ENCODE peak calls at places on chromosomes 5 and 9, in eight cellular contexts. L, G, P, T, K, A, M and E are unnamed samples.

GRCh38 chr9:29332789-29333188 is 1759.5 kb upstream of the C9orf72 start:
- DNase-seq in G (no peak), A (no peak), P (peak; percentile 53), M (peak; percentile 4), L (no peak), T (no peak), K (no peak), E (peak; percentile 5)

GRCh38 chr5:137604348-137605095 is 105.4 kb upstream of the SPOCK1 start:
- DNase-seq in K (no peak), M (no peak), P (no peak), A (no peak), T (no peak), L (no peak), G (no peak), E (peak; percentile 56)

GRCh38 chr9:5630038-5630507 is 1.2 kb downstream of the RIC1 start:
- DNase-seq in A (no peak), G (no peak), L (no peak), M (peak; percentile 18), K (no peak), T (no peak), P (peak; percentile 28), E (no peak)

GRCh38 chr9:20722221-20722620 is 38.2 kb downstream of the FOCAD start:
- DNase-seq in G (no peak), M (no peak), K (no peak), T (no peak), L (no peak), P (no peak), A (no peak), E (no peak)

GRCh38 chr5:150946351-150946905 is 41.6 kb upstream of the ZNF300 start:
- DNase-seq in A (no peak), T (no peak), G (peak; percentile 58), M (no peak), K (peak; percentile 71), P (peak; percentile 78), L (no peak), E (peak; percentile 83)

GRCh38 chr9:92245005-92245797 is 48.3 kb downstream of the IARS1 start:
- DNase-seq in P (peak; percentile 70), K (no peak), M (peak; percentile 23), T (no peak), L (no peak), A (no peak), G (no peak), E (no peak)

GRCh38 chr5:98187945-98188344 is 585.5 kb upstream of the RGMB start:
- DNase-seq in G (no peak), K (no peak), M (no peak), L (no peak), A (no peak), T (no peak), P (no peak), E (no peak)

GRCh38 chr5:121350493-121350892 is 501.2 kb upstream of the FTMT start:
- DNase-seq in K (peak; percentile 9), G (no peak), T (no peak), M (no peak), P (no peak), L (no peak), A (no peak), E (no peak)

GRCh38 chr5:20229286-20230005 is 241.4 kb upstream of the CDH18 start:
- DNase-seq in A (no peak), M (no peak), K (no peak), P (no peak), G (no peak), L (no peak), T (no peak), E (no peak)

GRCh38 chr9:35517552-35518211 is 27.8 kb downstream of the RUSC2 start:
- DNase-seq in L (no peak), M (no peak), P (no peak), A (no peak), G (no peak), K (no peak), T (no peak), E (no peak)

GRCh38 chr9:129613520-129614175 is 7.3 kb downstream of the C9orf50 start:
- DNase-seq in M (no peak), L (no peak), A (no peak), P (no peak), K (no peak), G (no peak), T (no peak), E (no peak)

GRCh38 chr5:95818181-95819147 is 4.1 kb downstream of the GLRX start:
- DNase-seq in M (no peak), G (no peak), K (no peak), T (no peak), P (no peak), L (no peak), A (no peak), E (no peak)

GRCh38 chr9:123368023-123368422 is 12.0 kb downstream of the CRB2 start:
- DNase-seq in M (peak; percentile 45), G (no peak), T (no peak), K (no peak), P (no peak), L (no peak), A (no peak), E (no peak)

GRCh38 chr9:123131258-123131657 is 97.8 kb downstream of the GPR21 start:
- DNase-seq in K (peak; percentile 67), M (peak; percentile 27), L (no peak), T (no peak), P (peak; percentile 69), A (no peak), G (no peak), E (peak; percentile 41)

GRCh38 chr9:71646131-71646530 is 122.2 kb downstream of the CEMIP2 start:
- DNase-seq in P (no peak), G (no peak), M (no peak), T (no peak), K (no peak), A (no peak), L (no peak), E (no peak)

GRCh38 chr9:96299823-96300222 is 2.2 kb downstream of the HSD17B3 start:
- DNase-seq in K (no peak), M (peak; percentile 43), A (no peak), L (no peak), T (no peak), G (no peak), P (peak; percentile 2), E (peak; percentile 20)

GRCh38 chr5:172280937-172281336 is 2.6 kb downstream of the UBTD2 start:
- DNase-seq in G (no peak), M (no peak), T (no peak), P (peak; percentile 17), A (no peak), K (no peak), L (no peak), E (no peak)

GRCh38 chr5:75366787-75367186 is 29.8 kb downstream of the HMGCR start:
- DNase-seq in P (no peak), L (no peak), K (no peak), A (no peak), M (no peak), T (no peak), G (no peak), E (no peak)

GRCh38 chr5:108727154-108727638 is 20.5 kb upstream of the FER start:
- DNase-seq in T (no peak), K (no peak), P (no peak), G (peak; percentile 57), M (no peak), L (no peak), A (no peak), E (no peak)

GRCh38 chr5:180823938-180824629 is 21.5 kb upstream of the MGAT1 start:
- DNase-seq in G (no peak), T (no peak), A (no peak), M (no peak), L (no peak), P (no peak), K (no peak), E (no peak)

GRCh38 chr9:818958-819357 is 22.5 kb upstream of the DMRT1 start:
- DNase-seq in A (no peak), L (no peak), P (no peak), G (no peak), T (no peak), M (no peak), K (no peak), E (no peak)

GRCh38 chr5:8491254-8491653 is 622.3 kb downstream of the MTRR start:
- DNase-seq in T (no peak), G (no peak), A (no peak), L (no peak), P (peak; percentile 7), M (no peak), K (no peak), E (no peak)

GRCh38 chr9:124618476-124618875 is 111.3 kb upstream of the NR5A1 start:
- DNase-seq in P (no peak), M (no peak), A (no peak), L (no peak), K (no peak), T (no peak), G (no peak), E (no peak)

GRCh38 chr9:19371942-19372341 is 8.1 kb downstream of the RPS6 start:
- DNase-seq in A (no peak), K (no peak), T (no peak), L (no peak), M (no peak), P (no peak), G (no peak), E (no peak)

GRCh38 chr5:107023732-107024131 is 647.0 kb downstream of the EFNA5 start:
- DNase-seq in T (no peak), P (no peak), A (no peak), G (no peak), K (no peak), M (no peak), L (no peak), E (no peak)

GRCh38 chr5:1118738-1119137 is 6.9 kb upstream of the SLC12A7 start:
- DNase-seq in G (no peak), K (no peak), M (no peak), P (no peak), L (no peak), T (no peak), A (no peak), E (no peak)

GRCh38 chr5:143605403-143606005 is 202.0 kb upstream of the NR3C1 start:
- DNase-seq in K (no peak), A (no peak), P (peak; percentile 12), G (peak; percentile 61), M (no peak), T (no peak), L (no peak), E (no peak)

GRCh38 chr5:61306531-61307195 is 25.4 kb upstream of the ZSWIM6 start:
- DNase-seq in M (no peak), A (no peak), K (peak; percentile 78), L (no peak), G (no peak), T (no peak), P (peak; percentile 87), E (no peak)

GRCh38 chr5:96159076-96159475 is 197.4 kb upstream of the ELL2 start:
- DNase-seq in L (no peak), T (no peak), G (no peak), A (no peak), M (no peak), P (no peak), K (no peak), E (no peak)

GRCh38 chr5:60404171-60404570 is 295.8 kb downstream of the DEPDC1B start:
- DNase-seq in T (no peak), A (no peak), M (no peak), K (no peak), G (no peak), P (no peak), L (no peak), E (no peak)

GRCh38 chr5:131589510-131590348 is 45.3 kb downstream of the RAPGEF6 start:
- DNase-seq in L (peak; percentile 36), K (peak; percentile 19), T (peak; percentile 5), P (no peak), G (no peak), A (no peak), M (peak; percentile 57), E (peak; percentile 33)

GRCh38 chr5:178236685-178237084 is 4.1 kb upstream of the PHYKPL start:
- DNase-seq in K (no peak), A (no peak), P (no peak), M (no peak), L (no peak), T (no peak), G (peak; percentile 69), E (no peak)

GRCh38 chr5:53419247-53419646 is 61.2 kb upstream of the FST start:
- DNase-seq in G (no peak), A (no peak), M (no peak), P (no peak), L (no peak), K (peak; percentile 50), T (no peak), E (no peak)